ENCODE peak calls at places on chromosomes 13 and 19, in eight cellular contexts. R is psoas muscle; Y is fibroblast of the aortic adventitia; T is dorsolateral prefrontal cortex; D is mucosa of descending colon; J is heart right ventricle; U is CD8-positive, alpha-beta memory T cell; W is skeletal muscle cell. K is an unnamed sample.

GRCh38 chr13:23643828-23644419 is 73.7 kb downstream of the TNFRSF19 start:
- DNase-seq in J (no peak), R (no peak), D (no peak), U (no peak), T (no peak), W (no peak), Y (no peak), K (no peak)

GRCh38 chr13:43333176-43333575 is 309.8 kb downstream of the DNAJC15 start:
- DNase-seq in R (no peak), U (no peak), Y (no peak), T (no peak), D (no peak), W (no peak), J (no peak), K (no peak)

GRCh38 chr13:29361716-29362115 is 233.8 kb downstream of the SLC7A1 start:
- DNase-seq in U (no peak), R (no peak), T (no peak), Y (no peak), J (no peak), D (no peak), W (no peak), K (no peak)

GRCh38 chr13:96397807-96398206 is 307.9 kb downstream of the HS6ST3 start:
- DNase-seq in J (no peak), U (no peak), R (no peak), W (no peak), D (no peak), Y (no peak), T (no peak), K (no peak)

GRCh38 chr19:18612772-18613588 is at the start of gene TMEM59L:
- DNase-seq in T (peak; percentile 82), J (no peak), D (no peak), R (no peak), W (no peak), Y (no peak), U (peak; percentile 27), K (no peak)

GRCh38 chr13:30338331-30338851 is 31.0 kb upstream of the KATNAL1 start:
- DNase-seq in R (no peak), W (no peak), U (no peak), D (no peak), Y (peak; percentile 41), T (no peak), J (no peak), K (no peak)

GRCh38 chr13:102003848-102004570 is 397.8 kb downstream of the FGF14 start:
- DNase-seq in U (no peak), W (peak; percentile 34), R (no peak), J (no peak), D (no peak), T (no peak), Y (no peak), K (no peak)

GRCh38 chr13:113906566-113906965 is 42.7 kb upstream of the GAS6 start:
- DNase-seq in R (no peak), W (no peak), U (no peak), Y (no peak), J (no peak), D (no peak), T (peak; percentile 15), K (peak; percentile 39)

GRCh38 chr19:52453324-52454094 is at the start of gene ZNF578:
- DNase-seq in Y (peak; percentile 82), U (peak; percentile 5), T (peak; percentile 68), R (peak; percentile 80), W (peak; percentile 66), D (peak; percentile 64), J (peak; percentile 85), K (peak; percentile 51)

GRCh38 chr19:18541258-18541991 is 1.9 kb downstream of the FKBP8 start:
- DNase-seq in R (peak; percentile 33), T (no peak), W (no peak), Y (no peak), U (no peak), J (no peak), D (no peak), K (no peak)

GRCh38 chr19:29674374-29675119 is 9.3 kb downstream of the PLEKHF1 start:
- DNase-seq in T (no peak), U (no peak), J (no peak), R (no peak), D (no peak), Y (no peak), W (no peak), K (no peak)

GRCh38 chr13:45456196-45456972 is 8.4 kb upstream of the COG3 start:
- DNase-seq in T (no peak), R (no peak), D (no peak), U (no peak), J (no peak), Y (peak; percentile 60), W (peak; percentile 27), K (peak; percentile 68)

GRCh38 chr19:47711652-47712239 is 1.5 kb upstream of the EHD2 start:
- DNase-seq in U (no peak), Y (no peak), R (no peak), D (no peak), T (no peak), J (no peak), W (no peak), K (no peak)

GRCh38 chr19:15331419-15332310 is 674 bp downstream of the BRD4 start:
- DNase-seq in U (peak; percentile 53), W (no peak), D (peak; percentile 76), J (peak; percentile 58), T (peak; percentile 34), Y (no peak), R (peak; percentile 73), K (peak; percentile 53)

GRCh38 chr13:71806885-71807284 is 60.1 kb downstream of the DACH1 start:
- DNase-seq in U (no peak), W (no peak), R (no peak), J (no peak), Y (no peak), T (no peak), D (no peak), K (no peak)

GRCh38 chr19:57803594-57804325 is 11.0 kb downstream of the ZNF552 start:
- DNase-seq in W (peak; percentile 56), U (no peak), T (peak; percentile 17), R (no peak), J (no peak), Y (peak; percentile 66), D (peak; percentile 66), K (peak; percentile 93)

GRCh38 chr19:426725-427445 is 17.9 kb upstream of the C2CD4C start:
- DNase-seq in Y (no peak), W (no peak), U (no peak), T (no peak), J (no peak), R (no peak), D (no peak), K (no peak)
- H3K4me3 ChIP-seq in Y (no peak overlapping the region), W (no peak overlapping the region), U (no peak overlapping the region), T (peak overlapping the region; percentile 26), J (no peak overlapping the region), R (no peak overlapping the region), D (no peak overlapping the region), K (no peak overlapping the region)

GRCh38 chr19:8240274-8241229 is 31.4 kb downstream of the CERS4 start:
- DNase-seq in J (peak; percentile 85), T (peak; percentile 50), W (peak; percentile 86), R (peak; percentile 84), D (peak; percentile 80), Y (peak; percentile 93), U (peak; percentile 32), K (peak; percentile 21)
- H3K4me3 ChIP-seq in J (peak overlapping the region; percentile 34), T (peak overlapping the region; percentile 28), W (no peak overlapping the region), R (peak overlapping the region; percentile 32), D (no peak overlapping the region), Y (peak overlapping the region; percentile 35), U (no peak overlapping the region), K (no peak overlapping the region)

DNA sequence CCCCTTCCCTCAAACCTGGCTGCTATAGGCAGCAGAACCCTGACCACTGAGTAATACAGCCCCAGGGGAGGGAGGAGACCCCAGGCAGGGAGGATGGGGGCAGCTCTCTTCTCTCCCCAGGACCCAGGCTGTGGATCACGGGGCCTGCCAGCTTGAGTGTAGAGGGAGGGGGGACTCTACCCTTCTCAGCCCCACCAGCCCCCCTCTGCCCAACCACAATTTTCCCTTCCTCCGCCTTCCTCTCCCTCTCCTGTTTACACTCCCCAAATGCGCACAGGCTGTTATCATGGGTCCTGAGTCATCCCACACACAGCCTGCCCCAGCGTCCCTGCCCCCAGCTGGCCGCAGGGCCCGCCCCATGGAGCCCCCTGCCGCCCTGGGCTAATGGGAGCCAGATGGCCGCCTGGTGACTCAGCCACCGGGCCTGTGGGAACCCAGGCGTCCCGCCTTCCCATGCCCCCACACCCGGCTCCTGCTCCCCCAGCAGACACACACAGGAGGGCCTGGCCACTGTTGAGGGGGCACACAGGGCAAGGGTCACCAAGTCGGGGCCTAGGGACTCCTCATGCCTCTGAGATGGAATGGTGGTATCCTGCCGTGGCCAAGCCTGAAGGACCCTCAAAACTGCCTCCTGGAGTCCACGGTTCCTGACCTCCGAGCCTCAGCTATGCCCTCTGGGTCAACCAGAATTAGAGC is 13.6 kb downstream of the CCDC97 start:
- DNase-seq in U (no peak), J (peak; percentile 72), T (no peak), R (peak; percentile 81), W (peak; percentile 92), Y (peak; percentile 96), D (peak; percentile 62), K (peak; percentile 96)
- H3K4me3 ChIP-seq in U (no peak overlapping the region), J (no peak overlapping the region), T (no peak overlapping the region), R (no peak overlapping the region), W (no peak overlapping the region), Y (peak overlapping the region; percentile 9), D (no peak overlapping the region), K (no peak overlapping the region)

GRCh38 chr19:13844130-13844631 is 32.8 kb upstream of the NANOS3 start:
- DNase-seq in W (no peak), R (no peak), D (peak; percentile 63), J (no peak), T (no peak), Y (no peak), U (no peak), K (no peak)

GRCh38 chr19:13841339-13842293 is 35.3 kb upstream of the NANOS3 start:
- DNase-seq in R (peak; percentile 76), U (no peak), D (peak; percentile 86), Y (no peak), T (no peak), J (no peak), W (no peak), K (peak; percentile 73)

GRCh38 chr19:13843104-13843921 is 33.6 kb upstream of the NANOS3 start:
- DNase-seq in U (no peak), Y (peak; percentile 50), D (peak; percentile 82), W (no peak), J (peak; percentile 72), R (peak; percentile 57), T (no peak), K (peak; percentile 77)

GRCh38 chr19:13840751-13841338 is 36.1 kb upstream of the NANOS3 start:
- DNase-seq in U (no peak), T (no peak), J (no peak), W (no peak), D (no peak), R (no peak), Y (peak; percentile 33), K (no peak)

DNA sequence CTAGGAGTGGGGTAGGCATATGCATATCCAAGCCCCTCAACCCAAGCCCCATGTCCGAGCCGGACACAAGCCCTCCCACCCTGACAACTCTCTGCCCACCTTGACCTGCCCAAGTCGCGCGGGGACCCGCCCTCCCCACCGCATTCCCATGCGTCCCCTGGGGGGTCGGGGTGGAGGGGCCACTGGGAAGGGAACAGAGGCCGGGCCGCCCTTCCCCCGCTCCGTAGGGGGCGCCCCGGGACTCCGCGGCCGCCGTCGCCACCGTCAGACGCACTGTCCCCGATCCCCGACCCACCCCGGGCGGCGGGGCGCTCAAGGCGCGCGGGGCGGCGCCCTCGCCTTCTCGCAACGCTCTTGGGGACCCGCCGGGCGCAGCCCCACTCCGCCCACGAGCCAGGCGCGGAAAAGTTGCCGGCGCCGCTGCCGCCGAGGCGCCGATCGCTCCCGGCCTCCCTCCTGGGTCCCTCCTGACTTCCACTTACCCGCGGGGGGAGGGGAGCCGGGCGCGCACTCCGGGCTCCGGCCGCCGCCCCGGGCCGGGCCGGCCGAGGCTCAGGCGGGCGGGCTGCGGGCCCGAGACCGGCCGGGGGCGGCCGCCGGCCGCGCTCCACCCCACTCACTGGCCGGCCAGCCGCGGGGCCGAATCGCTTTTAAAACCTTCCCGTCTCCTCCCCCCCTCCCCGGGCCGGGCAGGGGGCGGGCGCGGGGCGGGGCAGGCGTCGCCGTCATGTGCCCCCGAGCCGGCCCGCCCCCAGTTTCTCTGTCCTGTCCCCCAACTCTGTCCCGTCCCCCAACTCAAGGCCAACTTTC is 34.4 kb upstream of the NANOS3 start:
- DNase-seq in W (no peak), R (peak; percentile 91), D (peak; percentile 89), T (no peak), U (peak; percentile 79), Y (peak; percentile 67), J (peak; percentile 91), K (peak; percentile 84)
- H3K4me3 ChIP-seq in W (peak overlapping the region; percentile 80), R (peak overlapping the region; percentile 99), D (peak overlapping the region; percentile 99), T (peak overlapping the region; percentile 76), U (peak overlapping the region; percentile 86), Y (peak overlapping the region; percentile 97), J (peak overlapping the region; percentile 98), K (peak overlapping the region; percentile 92)